ENCODE peak calls at places on chromosomes 16 and 17, in four cellular contexts. V, J, R and F are unnamed samples.
A peak's percentile ranks its signal among the peaks of the same experiment; 100 is the strongest.

GRCh38 chr17:50569592-50569991 is 9.1 kb downstream of the CACNA1G start:
- DNase-seq in V (no peak), R (no peak), J (no peak), F (no peak)

GRCh38 chr17:46977348-46977747 is 1.7 kb downstream of the RPRML start:
- DNase-seq in V (peak; percentile 39), R (peak; percentile 32), J (no peak), F (no peak)

GRCh38 chr16:58176608-58177346 is 21.1 kb downstream of the CSNK2A2 start:
- DNase-seq in V (no peak), J (no peak), R (no peak), F (no peak)

GRCh38 chr16:79182618-79183017 is 417.9 kb downstream of the MAF start:
- DNase-seq in J (no peak), V (no peak), R (no peak), F (peak; percentile 68)

GRCh38 chr17:79154951-79155557 is 80.4 kb downstream of the ENGASE start:
- DNase-seq in V (peak; percentile 14), J (no peak), R (no peak), F (peak; percentile 41)

GRCh38 chr16:13453325-13453724 is 466.6 kb upstream of the ERCC4 start:
- DNase-seq in J (no peak), R (no peak), V (peak; percentile 87), F (no peak)

GRCh38 chr17:35778641-35779196 is 16.7 kb downstream of the MMP28 start:
- DNase-seq in J (no peak), V (no peak), R (no peak), F (no peak)

GRCh38 chr16:82631701-82632685 is 5.2 kb downstream of the CDH13 start:
- DNase-seq in R (no peak), J (no peak), V (no peak), F (no peak)

GRCh38 chr16:27070776-27071175 is 4.0 kb downstream of the C16orf82 start:
- DNase-seq in J (no peak), V (no peak), R (no peak), F (no peak)